ENCODE peak calls at places on chromosomes 13 and 19, in six cellular contexts. C is endothelial cell, F is pulmonary artery endothelial cell, T is AG20443, B is Right ventricle myocardium inferior, Y is K562. A is an unnamed sample.

GRCh38 chr19:51398096-51398704 is 7.8 kb upstream of the C19orf84 start:
- DNase-seq in C (no peak), F (no peak), T (peak; percentile 56), B (no peak), Y (peak; percentile 43), A (peak; percentile 55)

GRCh38 chr19:50365434-50366306 is at the start of gene NAPSA:
- DNase-seq in C (no peak), F (no peak), T (no peak), B (no peak), Y (no peak), A (no peak)

GRCh38 chr13:99812611-99813010 is 159.0 kb downstream of the ZIC5 start:
- DNase-seq in C (no peak), F (no peak), T (peak; percentile 56), B (no peak), Y (no peak), A (no peak)

GRCh38 chr13:112716461-112716820 is 26.6 kb downstream of the ATP11A start:
- DNase-seq in C (no peak), F (no peak), T (no peak), B (peak; percentile 74), Y (no peak), A (no peak)

GRCh38 chr19:15372470-15372869 is 7.1 kb downstream of the AKAP8 start:
- DNase-seq in C (no peak), F (no peak), T (no peak), B (no peak), Y (no peak), A (no peak)

GRCh38 chr19:3783660-3784584 is 2.3 kb downstream of the MATK start:
- DNase-seq in C (peak; percentile 46), F (no peak), T (peak; percentile 35), B (no peak), Y (peak; percentile 48), A (peak; percentile 88)

GRCh38 chr13:99414048-99414995 is 87.0 kb upstream of the TM9SF2 start:
- DNase-seq in C (no peak), F (no peak), T (no peak), B (no peak), Y (no peak), A (no peak)

GRCh38 chr13:83780201-83780600 is 102.1 kb downstream of the SLITRK1 start:
- DNase-seq in C (peak; percentile 36), F (no peak), T (no peak), B (peak; percentile 37), Y (peak; percentile 3), A (peak; percentile 14)

GRCh38 chr13:101757446-101758039 is 305.1 kb downstream of the ITGBL1 start:
- DNase-seq in C (no peak), F (peak; percentile 13), T (peak; percentile 46), B (no peak), Y (no peak), A (peak; percentile 48)